ENCODE peak calls at places on chromosomes 7 and 10, in eight cellular contexts. One of them, this sample, is unnamed.

GRCh38 chr10:100847440-100847839 is 65.3 kb upstream of the SLF2 start:
- DNase-seq in CD8-positive, alpha-beta T cell: no peak
- DNase-seq in left lung: no peak
- DNase-seq in GM13977: no peak
- DNase-seq in Peyer's patch: no peak
- DNase-seq in chondrocyte: no peak
- DNase-seq in neural crest cell: no peak
- DNase-seq in WTC11: no peak
- DNase-seq in this sample: no peak

GRCh38 chr10:17882557-17882956 is 69.2 kb upstream of the SLC39A12 start:
- DNase-seq in CD8-positive, alpha-beta T cell: no peak
- DNase-seq in left lung: no peak
- DNase-seq in GM13977: no peak
- DNase-seq in Peyer's patch: no peak
- DNase-seq in chondrocyte: no peak
- DNase-seq in neural crest cell: no peak
- DNase-seq in WTC11: no peak
- DNase-seq in this sample: no peak

GRCh38 chr10:70441161-70441876 is at the start of gene NODAL:
- DNase-seq in CD8-positive, alpha-beta T cell: no peak
- DNase-seq in left lung: no peak
- DNase-seq in GM13977: no peak
- DNase-seq in Peyer's patch: no peak
- DNase-seq in chondrocyte: peak
- DNase-seq in neural crest cell: no peak
- DNase-seq in WTC11: peak
- DNase-seq in this sample: no peak

GRCh38 chr7:30080818-30081217 is 52.6 kb downstream of the PLEKHA8 start:
- DNase-seq in CD8-positive, alpha-beta T cell: no peak
- DNase-seq in left lung: no peak
- DNase-seq in GM13977: no peak
- DNase-seq in Peyer's patch: no peak
- DNase-seq in chondrocyte: no peak
- DNase-seq in neural crest cell: no peak
- DNase-seq in WTC11: no peak
- DNase-seq in this sample: no peak

GRCh38 chr7:113321201-113321600 is 202.8 kb upstream of the SMIM30 start:
- DNase-seq in CD8-positive, alpha-beta T cell: no peak
- DNase-seq in left lung: no peak
- DNase-seq in GM13977: no peak
- DNase-seq in Peyer's patch: no peak
- DNase-seq in chondrocyte: no peak
- DNase-seq in neural crest cell: no peak
- DNase-seq in WTC11: no peak
- DNase-seq in this sample: no peak

GRCh38 chr7:3065724-3066143 is 22.1 kb upstream of the CARD11 start:
- DNase-seq in CD8-positive, alpha-beta T cell: peak
- DNase-seq in left lung: no peak
- DNase-seq in GM13977: peak
- DNase-seq in Peyer's patch: peak
- DNase-seq in chondrocyte: no peak
- DNase-seq in neural crest cell: peak
- DNase-seq in WTC11: peak
- DNase-seq in this sample: peak

GRCh38 chr7:107079212-107079940 is 34.9 kb downstream of the PRKAR2B start:
- DNase-seq in CD8-positive, alpha-beta T cell: no peak
- DNase-seq in left lung: no peak
- DNase-seq in GM13977: no peak
- DNase-seq in Peyer's patch: no peak
- DNase-seq in chondrocyte: no peak
- DNase-seq in neural crest cell: no peak
- DNase-seq in WTC11: no peak
- DNase-seq in this sample: no peak

GRCh38 chr7:24718977-24719491 is 38.2 kb downstream of the GSDME start:
- DNase-seq in CD8-positive, alpha-beta T cell: no peak
- DNase-seq in left lung: no peak
- DNase-seq in GM13977: peak
- DNase-seq in Peyer's patch: peak
- DNase-seq in chondrocyte: no peak
- DNase-seq in neural crest cell: no peak
- DNase-seq in WTC11: no peak
- DNase-seq in this sample: peak

GRCh38 chr7:52685351-52685750 is 350.1 kb upstream of the POM121L12 start:
- DNase-seq in CD8-positive, alpha-beta T cell: no peak
- DNase-seq in left lung: no peak
- DNase-seq in GM13977: no peak
- DNase-seq in Peyer's patch: no peak
- DNase-seq in chondrocyte: no peak
- DNase-seq in neural crest cell: no peak
- DNase-seq in WTC11: no peak
- DNase-seq in this sample: no peak

GRCh38 chr10:5551531-5552375 is 27.0 kb downstream of the CALML3 start:
- DNase-seq in CD8-positive, alpha-beta T cell: peak
- DNase-seq in left lung: peak
- DNase-seq in GM13977: peak
- DNase-seq in Peyer's patch: no peak
- DNase-seq in chondrocyte: peak
- DNase-seq in neural crest cell: no peak
- DNase-seq in WTC11: peak
- DNase-seq in this sample: peak

GRCh38 chr7:14195896-14196295 is 206.4 kb upstream of the ETV1 start:
- DNase-seq in CD8-positive, alpha-beta T cell: no peak
- DNase-seq in left lung: no peak
- DNase-seq in GM13977: no peak
- DNase-seq in Peyer's patch: no peak
- DNase-seq in chondrocyte: no peak
- DNase-seq in neural crest cell: no peak
- DNase-seq in WTC11: no peak
- DNase-seq in this sample: no peak

GRCh38 chr7:151387161-151388006 is 22.5 kb downstream of the WDR86 start:
- DNase-seq in CD8-positive, alpha-beta T cell: no peak
- DNase-seq in left lung: no peak
- DNase-seq in GM13977: no peak
- DNase-seq in Peyer's patch: no peak
- DNase-seq in chondrocyte: peak
- DNase-seq in neural crest cell: no peak
- DNase-seq in WTC11: no peak
- DNase-seq in this sample: no peak

GRCh38 chr7:30422922-30423321 is 55.7 kb downstream of the NOD1 start:
- DNase-seq in CD8-positive, alpha-beta T cell: no peak
- DNase-seq in left lung: no peak
- DNase-seq in GM13977: no peak
- DNase-seq in Peyer's patch: no peak
- DNase-seq in chondrocyte: no peak
- DNase-seq in neural crest cell: no peak
- DNase-seq in WTC11: no peak
- DNase-seq in this sample: no peak

GRCh38 chr7:142098004-142098403 is 13.5 kb upstream of the MGAM2 start:
- DNase-seq in CD8-positive, alpha-beta T cell: no peak
- DNase-seq in left lung: no peak
- DNase-seq in GM13977: no peak
- DNase-seq in Peyer's patch: no peak
- DNase-seq in chondrocyte: no peak
- DNase-seq in neural crest cell: no peak
- DNase-seq in WTC11: no peak
- DNase-seq in this sample: no peak

GRCh38 chr7:26151096-26151495 is 902 bp upstream of the NFE2L3 start:
- DNase-seq in CD8-positive, alpha-beta T cell: no peak
- DNase-seq in left lung: no peak
- DNase-seq in GM13977: no peak
- DNase-seq in Peyer's patch: no peak
- DNase-seq in chondrocyte: no peak
- DNase-seq in neural crest cell: no peak
- DNase-seq in WTC11: no peak
- DNase-seq in this sample: no peak

GRCh38 chr10:80511984-80512634 is 25.6 kb upstream of the SH2D4B start:
- DNase-seq in CD8-positive, alpha-beta T cell: no peak
- DNase-seq in left lung: peak
- DNase-seq in GM13977: no peak
- DNase-seq in Peyer's patch: no peak
- DNase-seq in chondrocyte: no peak
- DNase-seq in neural crest cell: no peak
- DNase-seq in WTC11: no peak
- DNase-seq in this sample: no peak

GRCh38 chr10:13351340-13351915 is 3.3 kb upstream of the SEPHS1 start:
- DNase-seq in CD8-positive, alpha-beta T cell: peak
- DNase-seq in left lung: no peak
- DNase-seq in GM13977: peak
- DNase-seq in Peyer's patch: peak
- DNase-seq in chondrocyte: no peak
- DNase-seq in neural crest cell: no peak
- DNase-seq in WTC11: peak
- DNase-seq in this sample: peak

GRCh38 chr10:30645340-30645827 is 15.8 kb upstream of the LYZL2 start:
- DNase-seq in CD8-positive, alpha-beta T cell: no peak
- DNase-seq in left lung: no peak
- DNase-seq in GM13977: no peak
- DNase-seq in Peyer's patch: no peak
- DNase-seq in chondrocyte: no peak
- DNase-seq in neural crest cell: no peak
- DNase-seq in WTC11: peak
- DNase-seq in this sample: no peak

GRCh38 chr10:119526606-119527592 is 15.6 kb downstream of the RGS10 start:
- DNase-seq in CD8-positive, alpha-beta T cell: no peak
- DNase-seq in left lung: no peak
- DNase-seq in GM13977: no peak
- DNase-seq in Peyer's patch: no peak
- DNase-seq in chondrocyte: peak
- DNase-seq in neural crest cell: no peak
- DNase-seq in WTC11: no peak
- DNase-seq in this sample: no peak

GRCh38 chr10:118980135-118980865 is 49.2 kb upstream of the NANOS1 start:
- DNase-seq in CD8-positive, alpha-beta T cell: no peak
- DNase-seq in left lung: no peak
- DNase-seq in GM13977: no peak
- DNase-seq in Peyer's patch: no peak
- DNase-seq in chondrocyte: peak
- DNase-seq in neural crest cell: no peak
- DNase-seq in WTC11: no peak
- DNase-seq in this sample: no peak

GRCh38 chr10:128174581-128175559 is 48.6 kb upstream of the MKI67 start:
- DNase-seq in CD8-positive, alpha-beta T cell: no peak
- DNase-seq in left lung: no peak
- DNase-seq in GM13977: no peak
- DNase-seq in Peyer's patch: no peak
- DNase-seq in chondrocyte: no peak
- DNase-seq in neural crest cell: no peak
- DNase-seq in WTC11: no peak
- DNase-seq in this sample: no peak

GRCh38 chr7:102272075-102272916 is 14.4 kb upstream of the SH2B2 start:
- DNase-seq in CD8-positive, alpha-beta T cell: peak
- DNase-seq in left lung: peak
- DNase-seq in GM13977: peak
- DNase-seq in Peyer's patch: peak
- DNase-seq in chondrocyte: no peak
- DNase-seq in neural crest cell: peak
- DNase-seq in WTC11: peak
- DNase-seq in this sample: peak

DNA sequence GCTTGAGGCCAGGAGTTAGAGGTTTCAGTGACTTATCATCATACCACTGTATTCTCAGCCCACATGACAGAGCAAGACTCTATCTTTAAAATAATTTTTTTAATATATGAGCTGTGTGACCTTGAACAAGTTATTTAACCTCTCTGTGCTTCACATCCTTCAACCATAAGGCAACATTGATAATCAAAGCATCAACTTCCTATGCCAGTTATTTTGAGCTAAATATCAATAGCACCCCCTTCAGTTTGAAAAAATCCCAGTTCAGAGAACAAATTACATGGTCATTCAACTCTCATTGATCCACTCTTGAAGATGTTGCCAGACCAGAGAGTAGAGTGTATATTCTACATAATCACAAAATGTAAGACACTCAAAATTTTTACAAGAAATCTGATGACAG is 53.0 kb downstream of the ASNS start:
- DNase-seq in CD8-positive, alpha-beta T cell: no peak
- DNase-seq in left lung: no peak
- DNase-seq in GM13977: no peak
- DNase-seq in Peyer's patch: no peak
- DNase-seq in chondrocyte: no peak
- DNase-seq in neural crest cell: no peak
- DNase-seq in WTC11: no peak
- DNase-seq in this sample: no peak
- TF ChIP-seq CTCF in CD8-positive, alpha-beta T cell: no peak
- TF ChIP-seq CTCF in left lung: no peak
- TF ChIP-seq CTCF in GM13977: peak
- TF ChIP-seq CTCF in Peyer's patch: peak
- TF ChIP-seq CTCF in chondrocyte: peak
- TF ChIP-seq CTCF in neural crest cell: peak
- TF ChIP-seq CTCF in WTC11: no peak
- TF ChIP-seq CTCF in this sample: no peak

DNA sequence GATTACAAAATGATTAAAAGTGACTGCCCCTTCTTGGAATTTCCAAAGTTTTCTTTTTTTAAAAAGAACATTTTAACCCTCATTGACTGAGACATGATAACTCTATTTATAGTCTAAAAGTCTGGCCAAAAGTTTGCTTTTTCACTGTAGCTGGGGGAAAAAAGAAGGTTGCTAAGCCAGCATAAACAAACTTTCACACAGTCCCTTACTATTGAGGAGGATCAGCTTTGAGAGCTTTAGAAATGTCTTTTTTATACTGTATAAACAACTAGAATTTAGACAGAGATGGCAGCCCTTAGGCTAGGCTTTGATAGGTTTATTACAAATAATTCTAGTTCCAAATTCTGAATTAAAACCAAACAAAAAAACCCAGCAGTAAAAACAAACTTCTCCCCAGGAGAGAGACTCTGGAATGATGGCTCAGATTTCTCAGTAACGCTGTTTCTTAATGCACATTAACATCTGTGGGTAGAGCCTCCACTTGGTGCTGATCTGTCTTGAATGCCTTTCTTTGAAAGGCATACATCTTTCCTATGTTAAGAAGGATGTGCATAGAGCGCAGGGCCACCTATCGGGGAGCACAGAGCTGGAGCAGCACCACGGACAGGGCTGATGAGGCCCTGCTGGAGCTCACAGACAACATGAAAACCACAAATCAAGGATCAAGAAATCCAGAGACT is 100.9 kb upstream of the PDLIM1 start:
- DNase-seq in CD8-positive, alpha-beta T cell: no peak
- DNase-seq in left lung: no peak
- DNase-seq in GM13977: no peak
- DNase-seq in Peyer's patch: no peak
- DNase-seq in chondrocyte: no peak
- DNase-seq in neural crest cell: no peak
- DNase-seq in WTC11: peak
- DNase-seq in this sample: no peak
- TF ChIP-seq CTCF in CD8-positive, alpha-beta T cell: no peak
- TF ChIP-seq CTCF in left lung: no peak
- TF ChIP-seq CTCF in GM13977: no peak
- TF ChIP-seq CTCF in Peyer's patch: no peak
- TF ChIP-seq CTCF in chondrocyte: peak
- TF ChIP-seq CTCF in neural crest cell: no peak
- TF ChIP-seq CTCF in WTC11: no peak
- TF ChIP-seq CTCF in this sample: no peak

GRCh38 chr10:29555091-29555745 is 79.6 kb downstream of the SVIL start:
- DNase-seq in CD8-positive, alpha-beta T cell: no peak
- DNase-seq in left lung: no peak
- DNase-seq in GM13977: no peak
- DNase-seq in Peyer's patch: no peak
- DNase-seq in chondrocyte: no peak
- DNase-seq in neural crest cell: no peak
- DNase-seq in WTC11: no peak
- DNase-seq in this sample: no peak
- TF ChIP-seq CTCF in CD8-positive, alpha-beta T cell: no peak
- TF ChIP-seq CTCF in left lung: no peak
- TF ChIP-seq CTCF in GM13977: no peak
- TF ChIP-seq CTCF in Peyer's patch: no peak
- TF ChIP-seq CTCF in chondrocyte: peak
- TF ChIP-seq CTCF in neural crest cell: no peak
- TF ChIP-seq CTCF in WTC11: no peak
- TF ChIP-seq CTCF in this sample: no peak

GRCh38 chr7:39896840-39897239 is 53.2 kb upstream of the CDK13 start:
- DNase-seq in CD8-positive, alpha-beta T cell: no peak
- DNase-seq in left lung: no peak
- DNase-seq in GM13977: no peak
- DNase-seq in Peyer's patch: no peak
- DNase-seq in chondrocyte: no peak
- DNase-seq in neural crest cell: no peak
- DNase-seq in WTC11: no peak
- DNase-seq in this sample: no peak
- TF ChIP-seq CTCF in CD8-positive, alpha-beta T cell: no peak
- TF ChIP-seq CTCF in left lung: no peak
- TF ChIP-seq CTCF in GM13977: no peak
- TF ChIP-seq CTCF in Peyer's patch: no peak
- TF ChIP-seq CTCF in chondrocyte: no peak
- TF ChIP-seq CTCF in neural crest cell: no peak
- TF ChIP-seq CTCF in WTC11: no peak
- TF ChIP-seq CTCF in this sample: no peak